ENCODE peak calls at places on chromosomes 2 and 18, in four cellular contexts. N is lung, T is mesenchymal stem cell, F is psoas muscle. I is an unnamed sample.

GRCh38 chr18:77088977-77089795 is 43.4 kb downstream of the MBP start:
- DNase-seq in N (peak; percentile 77), T (no peak), F (peak; percentile 87), I (peak; percentile 98)

GRCh38 chr2:124241-124880 is 78.1 kb upstream of the FAM110C start:
- DNase-seq in N (no peak), T (no peak), F (no peak), I (peak; percentile 53)

GRCh38 chr18:79800353-79801180 is 2.8 kb downstream of the KCNG2 start:
- DNase-seq in N (no peak), T (no peak), F (no peak), I (no peak)

GRCh38 chr2:194443926-194444325 is 1213.1 kb upstream of the SLC39A10 start:
- DNase-seq in N (no peak), T (no peak), F (no peak), I (no peak)

GRCh38 chr2:12262681-12263436 is 453.9 kb upstream of the TRIB2 start:
- DNase-seq in N (no peak), T (peak; percentile 77), F (no peak), I (no peak)

GRCh38 chr2:101011152-101011551 is 9.1 kb downstream of the RPL31 start:
- DNase-seq in N (no peak), T (no peak), F (no peak), I (peak; percentile 54)

GRCh38 chr2:197028230-197028629 is 101.7 kb upstream of the PGAP1 start:
- DNase-seq in N (no peak), T (peak; percentile 72), F (no peak), I (peak; percentile 69)

GRCh38 chr2:214577769-214578168 is 166.9 kb downstream of the VWC2L start:
- DNase-seq in N (no peak), T (peak; percentile 13), F (no peak), I (no peak)

GRCh38 chr18:61551586-61551985 is 218.4 kb downstream of the CDH20 start:
- DNase-seq in N (no peak), T (peak; percentile 88), F (no peak), I (peak; percentile 88)

GRCh38 chr2:234373791-234374508 is 122.9 kb downstream of the ARL4C start:
- DNase-seq in N (no peak), T (no peak), F (no peak), I (no peak)

GRCh38 chr2:64838817-64839216 is 150.4 kb upstream of the SLC1A4 start:
- DNase-seq in N (no peak), T (peak; percentile 81), F (no peak), I (no peak)

GRCh38 chr2:136718273-136718672 is 47.1 kb upstream of the THSD7B start:
- DNase-seq in N (no peak), T (no peak), F (no peak), I (no peak)

GRCh38 chr2:138827426-138828054 is 47.4 kb upstream of the NXPH2 start:
- DNase-seq in N (no peak), T (peak; percentile 74), F (no peak), I (peak; percentile 83)

GRCh38 chr2:64035067-64035942 is 16.1 kb upstream of the VPS54 start:
- DNase-seq in N (no peak), T (no peak), F (no peak), I (no peak)

GRCh38 chr2:11796190-11797171 is 50.0 kb downstream of the LPIN1 start:
- DNase-seq in N (no peak), T (no peak), F (no peak), I (no peak)

GRCh38 chr2:238504181-238504711 is 77.5 kb downstream of the ASB1 start:
- DNase-seq in N (no peak), T (no peak), F (no peak), I (no peak)

GRCh38 chr18:48020337-48021250 is 90.1 kb upstream of the SMAD2 start:
- DNase-seq in N (no peak), T (no peak), F (no peak), I (no peak)

GRCh38 chr2:207227062-207227748 is 61.5 kb upstream of the KLF7 start:
- DNase-seq in N (no peak), T (peak; percentile 72), F (peak; percentile 78), I (peak; percentile 94)

GRCh38 chr2:20282916-20283592 is 58.1 kb upstream of the SDC1 start:
- DNase-seq in N (no peak), T (no peak), F (peak; percentile 66), I (no peak)

GRCh38 chr18:31129398-31130115 is 27.3 kb upstream of the DSC2 start:
- DNase-seq in N (no peak), T (no peak), F (no peak), I (no peak)

GRCh38 chr2:232120911-232121310 is 159.4 kb downstream of the DIS3L2 start:
- DNase-seq in N (no peak), T (no peak), F (no peak), I (no peak)

GRCh38 chr18:7872569-7872968 is 305.5 kb downstream of the PTPRM start:
- DNase-seq in N (peak; percentile 78), T (peak; percentile 60), F (no peak), I (peak; percentile 45)

GRCh38 chr2:241463276-241464135 is 44.9 kb downstream of the STK25 start:
- DNase-seq in N (no peak), T (no peak), F (no peak), I (no peak)

GRCh38 chr2:239824866-239825704 is 200.1 kb downstream of the NDUFA10 start:
- DNase-seq in N (no peak), T (no peak), F (no peak), I (peak; percentile 52)
- H3K4me3 ChIP-seq in N (no peak overlapping the region), T (no peak overlapping the region), F (no peak overlapping the region), I (no peak overlapping the region)

DNA sequence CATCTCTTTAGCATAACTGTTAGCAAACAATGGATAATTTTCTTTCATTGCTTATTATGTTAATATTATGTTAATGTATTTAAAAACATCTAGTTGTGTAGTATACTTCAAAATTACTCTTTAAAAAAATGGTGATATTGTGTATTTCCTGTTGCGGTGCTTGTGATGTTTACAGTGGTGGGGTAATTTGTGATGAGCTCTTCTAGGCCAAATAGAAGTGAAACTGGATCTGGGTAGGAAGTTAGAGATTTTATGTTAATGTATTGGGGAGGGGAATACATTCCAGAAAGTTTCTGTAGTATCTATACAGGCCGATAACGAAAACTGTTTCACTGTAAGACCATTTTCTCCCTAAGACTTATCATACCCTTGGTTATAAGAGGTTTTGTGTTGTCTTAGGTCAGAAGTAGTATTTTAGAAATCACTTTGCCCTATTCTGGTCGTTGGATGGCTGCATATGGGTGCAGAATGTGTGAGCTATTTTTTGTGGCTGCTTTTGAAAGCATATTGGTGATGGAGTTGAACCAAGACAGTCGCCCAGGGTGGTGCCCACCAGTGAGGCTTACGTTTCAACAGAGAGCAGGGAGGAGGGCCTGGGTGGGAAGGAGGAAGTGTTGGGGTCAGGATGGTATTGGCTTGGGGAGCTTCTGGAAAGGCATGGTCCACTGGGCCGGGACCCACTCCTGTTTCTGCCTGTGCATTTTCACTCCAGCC is 5.8 kb downstream of the TSHZ1 start:
- DNase-seq in N (no peak), T (no peak), F (no peak), I (no peak)
- H3K4me3 ChIP-seq in N (no peak overlapping the region), T (no peak overlapping the region), F (no peak overlapping the region), I (no peak overlapping the region)

GRCh38 chr2:45008296-45009129 is 739 bp downstream of the SIX2 start:
- DNase-seq in N (no peak), T (peak; percentile 15), F (peak; percentile 71), I (peak; percentile 65)
- H3K4me3 ChIP-seq in N (no peak overlapping the region), T (peak overlapping the region; percentile 71), F (peak overlapping the region; percentile 87), I (no peak overlapping the region)

GRCh38 chr2:170815746-170816498 is 765 bp upstream of the GAD1 start:
- DNase-seq in N (peak; percentile 65), T (peak; percentile 57), F (peak; percentile 67), I (peak; percentile 91)
- H3K4me3 ChIP-seq in N (no peak overlapping the region), T (no peak overlapping the region), F (peak overlapping the region; percentile 66), I (peak overlapping the region; percentile 13)

GRCh38 chr18:74197705-74198341 is 49.5 kb downstream of the TIMM21 start:
- DNase-seq in N (peak; percentile 77), T (no peak), F (no peak), I (no peak)

GRCh38 chr18:74198453-74198852 is 50.1 kb downstream of the TIMM21 start:
- DNase-seq in N (no peak), T (no peak), F (no peak), I (no peak)

GRCh38 chr18:74194691-74195090 is 46.4 kb downstream of the TIMM21 start:
- DNase-seq in N (no peak), T (no peak), F (no peak), I (no peak)

GRCh38 chr18:74200780-74201179 is 52.5 kb downstream of the TIMM21 start:
- DNase-seq in N (no peak), T (no peak), F (no peak), I (no peak)

DNA sequence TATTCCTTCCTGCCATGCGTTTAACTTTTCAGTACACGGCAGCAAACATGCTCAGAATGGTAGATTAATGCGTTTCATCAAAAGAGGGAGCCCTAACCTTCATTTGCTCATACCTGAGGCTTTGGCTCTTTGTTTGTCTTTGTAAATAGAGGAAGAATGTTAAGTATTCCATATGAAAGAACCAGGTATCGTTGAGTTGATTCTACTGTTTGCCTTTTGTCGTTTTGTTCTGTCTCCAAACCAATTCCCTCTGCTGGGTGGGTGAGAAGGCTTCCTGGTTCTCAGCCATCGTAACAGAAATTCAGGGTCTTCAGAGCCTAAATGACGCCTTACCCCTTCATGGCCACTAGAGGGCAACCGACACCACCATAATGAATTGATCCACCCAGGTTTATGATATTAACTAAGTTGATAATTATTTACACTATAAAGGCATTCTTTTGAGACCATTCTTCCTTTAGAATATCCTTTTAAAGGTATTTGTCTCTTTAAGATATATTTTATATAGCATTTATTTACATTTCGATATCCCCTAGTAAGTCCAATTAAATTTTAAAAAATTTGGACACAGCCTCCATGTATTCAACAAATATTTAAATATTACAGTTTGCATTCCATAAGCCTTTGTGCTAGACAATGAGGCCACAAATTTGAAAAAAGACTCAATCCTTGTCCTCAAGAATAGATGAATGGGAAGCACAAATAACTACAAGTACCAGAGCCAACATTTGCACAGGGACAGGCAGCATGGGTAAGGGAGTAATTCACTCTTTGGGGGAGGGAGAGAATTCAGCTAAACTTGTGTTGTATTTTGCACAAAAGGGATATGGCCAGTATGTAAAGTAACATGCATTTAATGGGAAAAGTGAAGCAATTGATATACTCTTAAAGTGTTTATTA is 48.1 kb downstream of the TIMM21 start:
- DNase-seq in N (peak; percentile 42), T (peak; percentile 74), F (no peak), I (peak; percentile 74)
- H3K4me3 ChIP-seq in N (no peak overlapping the region), T (no peak overlapping the region), F (no peak overlapping the region), I (no peak overlapping the region)

GRCh38 chr2:156817430-156817829 is 381.3 kb downstream of the GPD2 start:
- DNase-seq in N (no peak), T (no peak), F (no peak), I (no peak)
- H3K4me3 ChIP-seq in N (no peak overlapping the region), T (no peak overlapping the region), F (no peak overlapping the region), I (no peak overlapping the region)

GRCh38 chr2:150473767-150474166 is 13.7 kb downstream of the RND3 start:
- DNase-seq in N (no peak), T (no peak), F (no peak), I (no peak)
- H3K4me3 ChIP-seq in N (no peak overlapping the region), T (no peak overlapping the region), F (no peak overlapping the region), I (no peak overlapping the region)

GRCh38 chr18:43634994-43635393 is 357.7 kb upstream of the SYT4 start:
- DNase-seq in N (no peak), T (no peak), F (no peak), I (peak; percentile 92)
- H3K4me3 ChIP-seq in N (no peak overlapping the region), T (no peak overlapping the region), F (no peak overlapping the region), I (no peak overlapping the region)